ENCODE peak calls at places on chromosomes 4 and X, in five cellular contexts. S, Z, D, T and E are unnamed samples.

GRCh38 chr4:89889289-89889688 is 5.4 kb upstream of the MMRN1 start:
- DNase-seq in S (no peak), Z (no peak), D (no peak), T (no peak), E (no peak)

GRCh38 chrX:13816899-13817298 is at the start of gene GPM6B:
- DNase-seq in S (no peak), Z (no peak), D (no peak), T (no peak), E (no peak)

GRCh38 chr4:1992468-1993168 is 16.2 kb downstream of the NELFA start:
- DNase-seq in S (no peak), Z (no peak), D (no peak), T (no peak), E (no peak)

GRCh38 chrX:26918633-26919032 is 544.5 kb downstream of the PPP4R3C start:
- DNase-seq in S (no peak), Z (peak), D (no peak), T (no peak), E (no peak)

GRCh38 chr4:6568689-6569332 is 6.2 kb upstream of the MAN2B2 start:
- DNase-seq in S (no peak), Z (peak), D (no peak), T (no peak), E (peak)

GRCh38 chrX:55007633-55008032 is 7.5 kb downstream of the APEX2 start:
- DNase-seq in S (no peak), Z (peak), D (no peak), T (no peak), E (peak)

GRCh38 chr4:41882622-41883347 is 52.4 kb upstream of the TMEM33 start:
- DNase-seq in S (peak), Z (no peak), D (no peak), T (peak), E (peak)

GRCh38 chrX:132093239-132093860 is 34.5 kb downstream of the FRMD7 start:
- DNase-seq in S (no peak), Z (no peak), D (no peak), T (no peak), E (no peak)

GRCh38 chr4:67106846-67107467 is 438.3 kb downstream of the CENPC start:
- DNase-seq in S (no peak), Z (no peak), D (no peak), T (no peak), E (peak)

GRCh38 chrX:2692221-2693122 is 1.4 kb downstream of the CD99 start:
- DNase-seq in S (no peak), Z (no peak), D (no peak), T (no peak), E (no peak)

GRCh38 chr4:186144596-186145569 is 40.4 kb downstream of the FAM149A start:
- DNase-seq in S (no peak), Z (peak), D (no peak), T (no peak), E (peak)

GRCh38 chrX:134186362-134187121 is 50.4 kb upstream of the CCDC160 start:
- DNase-seq in S (peak), Z (peak), D (peak), T (peak), E (no peak)

GRCh38 chr4:113294910-113295309 is 245.5 kb downstream of the ANK2 start:
- DNase-seq in S (no peak), Z (no peak), D (no peak), T (no peak), E (no peak)

GRCh38 chr4:36187723-36188333 is 56.5 kb downstream of the ARAP2 start:
- DNase-seq in S (no peak), Z (peak), D (no peak), T (no peak), E (peak)

GRCh38 chr4:113476800-113477199 is 284.7 kb downstream of the CAMK2D start:
- DNase-seq in S (peak), Z (peak), D (peak), T (no peak), E (peak)

GRCh38 chr4:27702710-27703431 is 842.2 kb downstream of the STIM2 start:
- DNase-seq in S (no peak), Z (no peak), D (no peak), T (no peak), E (no peak)

GRCh38 chr4:108377021-108377420 is 208.3 kb upstream of the LEF1 start:
- DNase-seq in S (no peak), Z (no peak), D (no peak), T (no peak), E (no peak)

GRCh38 chr4:154399259-154399974 is 92.2 kb downstream of the DCHS2 start:
- DNase-seq in S (no peak), Z (peak), D (no peak), T (no peak), E (peak)

GRCh38 chr4:128427832-128428366 is 140.3 kb upstream of the PGRMC2 start:
- DNase-seq in S (no peak), Z (peak), D (no peak), T (no peak), E (peak)

GRCh38 chr4:113840850-113841249 is 79.3 kb upstream of the CAMK2D start:
- DNase-seq in S (no peak), Z (no peak), D (no peak), T (no peak), E (no peak)

GRCh38 chrX:112803060-112803459 is 37.6 kb downstream of the AMOT start:
- DNase-seq in S (no peak), Z (no peak), D (no peak), T (no peak), E (no peak)

GRCh38 chr4:140633154-140633553 is 64.4 kb upstream of the UCP1 start:
- DNase-seq in S (no peak), Z (no peak), D (no peak), T (no peak), E (no peak)

GRCh38 chr4:165375465-165375864 is 3.3 kb upstream of the CPE start:
- DNase-seq in S (no peak), Z (no peak), D (no peak), T (no peak), E (no peak)

GRCh38 chrX:51144828-51145442 is 187.7 kb upstream of the NUDT10 start:
- DNase-seq in S (peak), Z (peak), D (peak), T (peak), E (peak)

GRCh38 chr4:7987148-7987989 is 47.7 kb upstream of the AFAP1 start:
- DNase-seq in S (peak), Z (peak), D (no peak), T (peak), E (peak)

GRCh38 chrX:36963069-36963808 is 44.9 kb upstream of the FAM47C start:
- DNase-seq in S (no peak), Z (no peak), D (no peak), T (no peak), E (no peak)

GRCh38 chrX:133097031-133097430 is at the start of gene USP26:
- DNase-seq in S (no peak), Z (no peak), D (no peak), T (no peak), E (no peak)

GRCh38 chr4:80963051-80963450 is 67.5 kb upstream of the BMP3 start:
- DNase-seq in S (no peak), Z (peak), D (no peak), T (no peak), E (peak)